ENCODE peak calls at places on chromosomes 11 and 22, in ten cellular contexts. X is CD4-positive, alpha-beta T cell; T is RWPE1; V is uterus; K is body of pancreas; A is cardiac muscle cell; D is neural crest cell; O is left lung; M is stomach; I is heart left ventricle. R is an unnamed sample.

GRCh38 chr11:116605543-116605942 is 167.2 kb downstream of the BUD13 start:
- DNase-seq in X (no peak), T (peak; percentile 47), V (no peak), K (peak; percentile 7), A (peak; percentile 89), D (peak; percentile 63), O (peak; percentile 43), M (peak; percentile 30), I (no peak), R (peak; percentile 21)

GRCh38 chr22:29767289-29768051 is at the start of gene UQCR10:
- DNase-seq in X (peak; percentile 88), T (peak; percentile 88), V (peak; percentile 88), K (peak; percentile 95), A (peak; percentile 93), D (peak; percentile 87), O (peak; percentile 95), M (peak; percentile 95), I (peak; percentile 92), R (peak; percentile 92)

GRCh38 chr11:130209128-130209932 is 49.7 kb downstream of the ST14 start:
- DNase-seq in X (no peak), T (no peak), V (no peak), K (no peak), A (no peak), D (no peak), O (peak; percentile 28), M (peak; percentile 24), I (no peak), R (peak; percentile 24)

GRCh38 chr22:50507421-50507990 is at the start of gene LMF2:
- DNase-seq in X (peak; percentile 95), T (peak; percentile 83), V (peak; percentile 94), K (peak; percentile 92), A (peak; percentile 98), D (peak; percentile 91), O (peak; percentile 92), M (peak; percentile 94), I (peak; percentile 92), R (peak; percentile 87)

GRCh38 chr11:1222491-1223345 is at the start of gene MUC5B:
- DNase-seq in X (no peak), T (no peak), V (no peak), K (peak; percentile 48), A (no peak), D (no peak), O (no peak), M (peak; percentile 64), I (no peak), R (no peak)

GRCh38 chr11:102640946-102641345 is 15.8 kb upstream of the MMP20 start:
- DNase-seq in X (no peak), T (no peak), V (no peak), K (no peak), A (no peak), D (no peak), O (no peak), M (no peak), I (no peak), R (no peak)

GRCh38 chr11:36890280-36890679 is 292.2 kb upstream of the RAG2 start:
- DNase-seq in X (no peak), T (no peak), V (no peak), K (no peak), A (no peak), D (no peak), O (no peak), M (no peak), I (no peak), R (no peak)

GRCh38 chr11:69344570-69345145 is 50.7 kb downstream of the MYEOV start:
- DNase-seq in X (no peak), T (no peak), V (no peak), K (no peak), A (no peak), D (no peak), O (no peak), M (no peak), I (no peak), R (no peak)

GRCh38 chr22:38953577-38954413 is 3.6 kb upstream of the APOBEC3A start:
- DNase-seq in X (no peak), T (peak; percentile 32), V (no peak), K (peak; percentile 37), A (no peak), D (no peak), O (peak; percentile 61), M (no peak), I (no peak), R (peak; percentile 90)

GRCh38 chr11:5891216-5891800 is 1.7 kb upstream of the OR52E5 start:
- DNase-seq in X (no peak), T (no peak), V (no peak), K (no peak), A (no peak), D (no peak), O (no peak), M (no peak), I (no peak), R (peak; percentile 32)

GRCh38 chr11:29629281-29629680 is 387.5 kb downstream of the KCNA4 start:
- DNase-seq in X (no peak), T (peak; percentile 6), V (no peak), K (no peak), A (peak; percentile 6), D (no peak), O (no peak), M (no peak), I (no peak), R (peak; percentile 31)

GRCh38 chr22:44732017-44732561 is 20.3 kb upstream of the ARHGAP8 start:
- DNase-seq in X (no peak), T (no peak), V (no peak), K (no peak), A (no peak), D (no peak), O (no peak), M (no peak), I (no peak), R (no peak)

GRCh38 chr22:25563757-25564319 is 637 bp upstream of the GRK3 start:
- DNase-seq in X (no peak), T (no peak), V (peak; percentile 26), K (peak; percentile 67), A (no peak), D (no peak), O (peak; percentile 64), M (no peak), I (peak; percentile 23), R (peak; percentile 33)

GRCh38 chr11:77346906-77347603 is 45.6 kb upstream of the GDPD4 start:
- DNase-seq in X (no peak), T (no peak), V (no peak), K (no peak), A (no peak), D (no peak), O (no peak), M (no peak), I (no peak), R (peak; percentile 7)

DNA sequence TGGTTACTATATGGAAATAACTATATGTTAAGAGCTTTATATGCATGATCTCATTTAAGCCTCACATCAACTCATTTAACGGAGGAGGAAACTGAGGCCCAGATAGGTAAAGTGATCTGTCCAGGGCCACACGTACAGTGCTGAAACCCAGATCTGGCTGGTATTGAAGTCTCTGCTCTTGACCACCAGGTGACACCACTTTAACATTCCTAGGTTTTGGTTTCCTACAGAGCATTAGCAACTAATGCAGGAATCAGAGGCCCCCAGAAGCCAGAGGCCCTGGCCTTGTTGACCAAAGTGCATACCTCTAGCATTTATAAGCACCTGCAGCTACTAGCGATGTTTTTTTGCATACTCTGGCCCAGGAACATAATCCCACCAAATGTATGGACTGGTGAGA is 12.9 kb upstream of the LIMK2 start:
- DNase-seq in X (no peak), T (no peak), V (no peak), K (no peak), A (no peak), D (no peak), O (no peak), M (no peak), I (no peak), R (no peak)
- TF ChIP-seq CTCF in X (no peak), T (no peak), V (no peak), K (no peak), A (no peak), D (peak; percentile 27), O (no peak), M (no peak), I (peak; percentile 17), R (peak; percentile 21)

GRCh38 chr11:32713496-32713895 is 81.0 kb downstream of the CCDC73 start:
- DNase-seq in X (no peak), T (peak; percentile 11), V (no peak), K (no peak), A (peak; percentile 15), D (no peak), O (no peak), M (no peak), I (no peak), R (peak; percentile 4)
- TF ChIP-seq CTCF in X (no peak), T (peak; percentile 11), V (peak; percentile 20), K (no peak), A (peak; percentile 27), D (peak; percentile 57), O (no peak), M (no peak), I (no peak), R (peak; percentile 51)

DNA sequence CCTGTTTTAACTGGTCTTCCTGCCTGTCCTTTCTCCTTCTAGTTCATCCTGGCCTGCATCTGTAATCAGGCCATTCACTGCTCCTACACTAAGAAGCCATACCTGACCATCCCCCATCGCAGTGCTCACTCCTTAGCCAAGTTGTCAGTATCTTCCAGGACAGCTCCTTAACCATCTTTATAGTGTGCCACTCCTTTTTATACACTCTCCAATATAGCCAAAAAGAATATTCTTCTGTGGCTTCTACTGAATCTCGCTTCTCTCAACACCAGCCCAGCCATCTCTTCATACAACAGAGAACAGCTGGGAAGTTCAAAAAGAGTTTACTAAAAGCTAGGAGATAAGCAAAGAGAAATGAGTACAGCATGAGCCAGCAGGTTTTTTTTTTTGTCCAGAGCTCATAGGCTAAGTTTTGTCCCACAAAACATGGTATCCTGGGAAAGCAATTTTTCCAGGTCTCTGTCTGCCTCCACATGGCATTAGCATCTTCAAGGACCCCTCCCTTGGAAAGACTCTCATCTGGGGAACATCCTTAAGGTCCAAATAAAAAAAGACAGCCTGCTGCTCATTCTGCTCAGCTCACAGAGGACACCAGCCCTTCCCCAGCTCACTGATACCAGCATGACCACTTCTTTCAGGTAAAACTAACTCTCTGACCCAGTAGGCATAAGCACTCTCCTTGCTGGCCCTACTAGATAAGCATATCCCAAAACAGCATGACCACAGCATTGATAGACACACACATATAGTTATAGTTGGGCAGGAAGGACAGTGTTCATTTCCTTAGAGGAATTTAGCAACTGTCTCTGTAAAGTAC is 48.8 kb upstream of the YWHAH start:
- DNase-seq in X (no peak), T (no peak), V (no peak), K (no peak), A (no peak), D (no peak), O (no peak), M (no peak), I (no peak), R (no peak)
- TF ChIP-seq CTCF in X (no peak), T (no peak), V (no peak), K (no peak), A (no peak), D (no peak), O (no peak), M (no peak), I (no peak), R (no peak)

DNA sequence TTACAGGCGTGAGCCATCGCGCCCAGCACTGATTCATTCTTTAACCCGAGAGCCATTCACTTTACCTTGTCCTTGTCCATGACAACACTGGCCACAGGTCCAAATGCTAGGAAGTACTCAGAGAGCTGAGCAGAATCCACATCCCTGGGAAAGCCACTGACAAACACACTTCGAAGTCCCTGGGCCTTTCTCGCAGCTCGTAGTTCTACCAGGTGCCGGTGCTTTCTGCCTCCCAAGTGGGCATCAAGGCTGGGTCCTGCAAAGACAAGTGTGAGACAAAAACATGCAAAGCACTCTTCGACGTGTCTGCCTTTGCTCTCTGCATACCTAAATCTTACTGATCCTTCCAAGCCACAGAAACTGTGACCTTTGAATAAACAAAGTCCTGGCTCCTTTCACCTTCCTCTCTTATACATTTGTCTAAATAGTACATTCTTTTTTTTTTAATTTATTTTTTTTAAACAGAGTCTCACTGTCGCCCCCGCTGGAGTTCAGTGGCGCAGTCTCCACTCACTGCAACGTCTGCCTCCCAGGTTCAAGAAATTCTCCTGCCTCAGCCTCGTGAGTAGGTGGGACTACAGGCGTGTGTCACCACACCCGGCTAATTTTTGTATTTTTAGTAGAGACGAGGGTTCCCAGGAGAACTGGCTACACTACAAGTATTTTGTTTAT is 2.2 kb downstream of the TUT1 start:
- DNase-seq in X (no peak), T (no peak), V (no peak), K (no peak), A (no peak), D (no peak), O (no peak), M (no peak), I (no peak), R (no peak)
- TF ChIP-seq CTCF in X (no peak), T (peak; percentile 34), V (no peak), K (no peak), A (peak; percentile 38), D (peak; percentile 50), O (no peak), M (no peak), I (no peak), R (peak; percentile 19)